ENCODE peak calls at places on chromosomes 6 and 20, in five cellular contexts. One of them, this sample, is unnamed.

GRCh38 chr6:4961322-4962168 is 42.3 kb downstream of the RPP40 start:
- DNase-seq in mucosa of descending colon: no peak
- DNase-seq in aorta: no peak
- DNase-seq in heart left ventricle: no peak
- DNase-seq in HL-60: no peak
- DNase-seq in this sample: no peak

GRCh38 chr6:8644306-8644705 is 209.0 kb upstream of the SLC35B3 start:
- DNase-seq in mucosa of descending colon: no peak
- DNase-seq in aorta: no peak
- DNase-seq in heart left ventricle: no peak
- DNase-seq in HL-60: no peak
- DNase-seq in this sample: no peak

GRCh38 chr6:105178636-105179035 is 1.2 kb downstream of the POPDC3 start:
- DNase-seq in mucosa of descending colon: no peak
- DNase-seq in aorta: no peak
- DNase-seq in heart left ventricle: no peak
- DNase-seq in HL-60: no peak
- DNase-seq in this sample: no peak

GRCh38 chr6:157552171-157552747 is 171.3 kb downstream of the ZDHHC14 start:
- DNase-seq in mucosa of descending colon: no peak
- DNase-seq in aorta: no peak
- DNase-seq in heart left ventricle: no peak
- DNase-seq in HL-60: no peak
- DNase-seq in this sample: no peak

GRCh38 chr20:48733296-48733790 is 94.5 kb downstream of the PREX1 start:
- DNase-seq in mucosa of descending colon: no peak
- DNase-seq in aorta: no peak
- DNase-seq in heart left ventricle: no peak
- DNase-seq in HL-60: no peak
- DNase-seq in this sample: no peak

GRCh38 chr6:165852676-165853075 is 189.6 kb upstream of the PDE10A start:
- DNase-seq in mucosa of descending colon: no peak
- DNase-seq in aorta: no peak
- DNase-seq in heart left ventricle: no peak
- DNase-seq in HL-60: no peak
- DNase-seq in this sample: no peak

GRCh38 chr6:43089874-43090556 is 13.9 kb downstream of the PTK7 start:
- DNase-seq in mucosa of descending colon: no peak
- DNase-seq in aorta: no peak
- DNase-seq in heart left ventricle: no peak
- DNase-seq in HL-60: no peak
- DNase-seq in this sample: no peak

GRCh38 chr6:155524249-155524651 is 68.6 kb upstream of the NOX3 start:
- DNase-seq in mucosa of descending colon: no peak
- DNase-seq in aorta: no peak
- DNase-seq in heart left ventricle: no peak
- DNase-seq in HL-60: no peak
- DNase-seq in this sample: no peak

GRCh38 chr20:59643616-59644061 is 39.3 kb downstream of the PHACTR3 start:
- DNase-seq in mucosa of descending colon: no peak
- DNase-seq in aorta: no peak
- DNase-seq in heart left ventricle: no peak
- DNase-seq in HL-60: no peak
- DNase-seq in this sample: no peak

GRCh38 chr6:35195120-35195780 is 18.5 kb upstream of the SCUBE3 start:
- DNase-seq in mucosa of descending colon: no peak
- DNase-seq in aorta: no peak
- DNase-seq in heart left ventricle: no peak
- DNase-seq in HL-60: no peak
- DNase-seq in this sample: no peak

GRCh38 chr6:170178561-170179477 is 112.1 kb downstream of the DLL1 start:
- DNase-seq in mucosa of descending colon: peak; percentile 60
- DNase-seq in aorta: no peak
- DNase-seq in heart left ventricle: no peak
- DNase-seq in HL-60: no peak
- DNase-seq in this sample: no peak

GRCh38 chr6:51765230-51765629 is 322.2 kb downstream of the PKHD1 start:
- DNase-seq in mucosa of descending colon: no peak
- DNase-seq in aorta: no peak
- DNase-seq in heart left ventricle: no peak
- DNase-seq in HL-60: no peak
- DNase-seq in this sample: no peak

GRCh38 chr6:26199773-26200728 is 112.8 kb downstream of the HFE start:
- DNase-seq in mucosa of descending colon: peak; percentile 75
- DNase-seq in aorta: no peak
- DNase-seq in heart left ventricle: peak; percentile 70
- DNase-seq in HL-60: no peak
- DNase-seq in this sample: no peak

GRCh38 chr20:63740070-63740500 is 509 bp downstream of the SLC2A4RG start:
- DNase-seq in mucosa of descending colon: peak; percentile 78
- DNase-seq in aorta: peak; percentile 73
- DNase-seq in heart left ventricle: peak; percentile 82
- DNase-seq in HL-60: peak; percentile 38
- DNase-seq in this sample: peak; percentile 78

GRCh38 chr6:32967151-32968091 is 973 bp upstream of the BRD2 start:
- DNase-seq in mucosa of descending colon: no peak
- DNase-seq in aorta: no peak
- DNase-seq in heart left ventricle: no peak
- DNase-seq in HL-60: peak; percentile 76
- DNase-seq in this sample: no peak

GRCh38 chr20:32470025-32470861 is 112.1 kb downstream of the ASXL1 start:
- DNase-seq in mucosa of descending colon: peak; percentile 64
- DNase-seq in aorta: no peak
- DNase-seq in heart left ventricle: peak; percentile 81
- DNase-seq in HL-60: peak; percentile 60
- DNase-seq in this sample: no peak

GRCh38 chr6:30497714-30498113 is 8.4 kb downstream of the HLA-E start:
- DNase-seq in mucosa of descending colon: no peak
- DNase-seq in aorta: no peak
- DNase-seq in heart left ventricle: no peak
- DNase-seq in HL-60: no peak
- DNase-seq in this sample: no peak

GRCh38 chr6:14596410-14596809 is 478.8 kb downstream of the CD83 start:
- DNase-seq in mucosa of descending colon: no peak
- DNase-seq in aorta: peak; percentile 59
- DNase-seq in heart left ventricle: no peak
- DNase-seq in HL-60: peak; percentile 96
- DNase-seq in this sample: no peak

GRCh38 chr20:37902504-37903313 is at the start of gene VSTM2L:
- DNase-seq in mucosa of descending colon: no peak
- DNase-seq in aorta: no peak
- DNase-seq in heart left ventricle: no peak
- DNase-seq in HL-60: no peak
- DNase-seq in this sample: no peak

GRCh38 chr20:10476319-10476724 is 41.2 kb downstream of the SLX4IP start:
- DNase-seq in mucosa of descending colon: no peak
- DNase-seq in aorta: no peak
- DNase-seq in heart left ventricle: no peak
- DNase-seq in HL-60: peak; percentile 65
- DNase-seq in this sample: no peak
- H3K4me3 ChIP-seq in mucosa of descending colon: no peak overlapping the region
- H3K4me3 ChIP-seq in aorta: no peak overlapping the region
- H3K4me3 ChIP-seq in heart left ventricle: no peak overlapping the region
- H3K4me3 ChIP-seq in HL-60: no peak overlapping the region
- H3K4me3 ChIP-seq in this sample: no peak overlapping the region

GRCh38 chr6:69816017-69816416 is 19.2 kb upstream of the LMBRD1 start:
- DNase-seq in mucosa of descending colon: no peak
- DNase-seq in aorta: no peak
- DNase-seq in heart left ventricle: no peak
- DNase-seq in HL-60: no peak
- DNase-seq in this sample: no peak

GRCh38 chr6:69817358-69817757 is 20.5 kb upstream of the LMBRD1 start:
- DNase-seq in mucosa of descending colon: no peak
- DNase-seq in aorta: no peak
- DNase-seq in heart left ventricle: no peak
- DNase-seq in HL-60: no peak
- DNase-seq in this sample: no peak

GRCh38 chr6:69819138-69819537 is 22.3 kb upstream of the LMBRD1 start:
- DNase-seq in mucosa of descending colon: no peak
- DNase-seq in aorta: no peak
- DNase-seq in heart left ventricle: no peak
- DNase-seq in HL-60: no peak
- DNase-seq in this sample: no peak

GRCh38 chr6:69818223-69818930 is 21.6 kb upstream of the LMBRD1 start:
- DNase-seq in mucosa of descending colon: no peak
- DNase-seq in aorta: no peak
- DNase-seq in heart left ventricle: no peak
- DNase-seq in HL-60: no peak
- DNase-seq in this sample: no peak

DNA sequence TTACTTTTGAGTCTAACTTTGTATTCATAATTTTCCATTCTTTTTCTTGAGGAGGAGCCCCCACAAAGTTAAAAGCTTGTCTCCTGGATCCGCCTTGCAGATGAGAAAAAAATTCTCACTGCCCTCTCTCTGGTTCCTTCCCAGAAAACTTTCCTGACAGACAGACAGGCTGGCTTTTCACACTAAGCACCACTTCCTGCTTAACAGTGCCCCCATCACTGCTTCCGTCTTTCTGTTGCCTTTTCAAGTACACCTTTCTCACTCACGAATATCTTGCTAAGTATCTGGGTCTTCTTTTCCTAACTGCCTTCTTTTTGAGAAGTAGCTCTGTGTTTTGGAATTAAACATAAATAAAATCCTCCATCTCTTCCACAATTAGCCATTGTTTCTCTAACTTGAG is 19.8 kb upstream of the LMBRD1 start:
- DNase-seq in mucosa of descending colon: no peak
- DNase-seq in aorta: no peak
- DNase-seq in heart left ventricle: no peak
- DNase-seq in HL-60: no peak
- DNase-seq in this sample: no peak
- H3K4me3 ChIP-seq in mucosa of descending colon: no peak overlapping the region
- H3K4me3 ChIP-seq in aorta: no peak overlapping the region
- H3K4me3 ChIP-seq in heart left ventricle: no peak overlapping the region
- H3K4me3 ChIP-seq in HL-60: no peak overlapping the region
- H3K4me3 ChIP-seq in this sample: no peak overlapping the region

GRCh38 chr20:41001497-41001896 is 27.1 kb upstream of the TOP1 start:
- DNase-seq in mucosa of descending colon: no peak
- DNase-seq in aorta: no peak
- DNase-seq in heart left ventricle: no peak
- DNase-seq in HL-60: peak; percentile 12
- DNase-seq in this sample: no peak

GRCh38 chr20:41003143-41003932 is 25.3 kb upstream of the TOP1 start:
- DNase-seq in mucosa of descending colon: peak; percentile 67
- DNase-seq in aorta: peak; percentile 84
- DNase-seq in heart left ventricle: no peak
- DNase-seq in HL-60: peak; percentile 85
- DNase-seq in this sample: no peak

GRCh38 chr20:40999841-41000240 is 28.8 kb upstream of the TOP1 start:
- DNase-seq in mucosa of descending colon: no peak
- DNase-seq in aorta: no peak
- DNase-seq in heart left ventricle: no peak
- DNase-seq in HL-60: no peak
- DNase-seq in this sample: no peak

GRCh38 chr20:41002842-41003142 is 25.8 kb upstream of the TOP1 start:
- DNase-seq in mucosa of descending colon: no peak
- DNase-seq in aorta: no peak
- DNase-seq in heart left ventricle: no peak
- DNase-seq in HL-60: no peak
- DNase-seq in this sample: no peak

DNA sequence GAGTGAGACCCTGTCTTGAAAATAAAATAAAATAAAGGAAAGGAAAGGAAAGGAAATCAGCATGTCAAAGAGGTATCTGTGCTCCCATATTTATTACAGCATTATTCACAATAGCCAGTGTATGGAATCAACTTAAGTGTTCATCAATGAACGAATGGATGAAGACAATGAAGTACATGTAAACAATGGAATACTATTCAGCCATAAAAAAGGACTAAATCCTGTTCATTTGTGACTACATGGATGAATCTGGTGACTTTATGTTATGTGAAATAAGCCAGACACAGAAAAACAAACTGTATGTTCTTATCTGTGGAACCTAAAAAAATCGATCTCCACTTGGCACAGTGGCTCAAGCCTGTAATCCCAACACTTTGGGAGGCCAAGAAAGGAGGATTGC is 28.0 kb upstream of the TOP1 start:
- DNase-seq in mucosa of descending colon: no peak
- DNase-seq in aorta: no peak
- DNase-seq in heart left ventricle: no peak
- DNase-seq in HL-60: no peak
- DNase-seq in this sample: no peak
- H3K4me3 ChIP-seq in mucosa of descending colon: no peak overlapping the region
- H3K4me3 ChIP-seq in aorta: no peak overlapping the region
- H3K4me3 ChIP-seq in heart left ventricle: no peak overlapping the region
- H3K4me3 ChIP-seq in HL-60: no peak overlapping the region
- H3K4me3 ChIP-seq in this sample: no peak overlapping the region

DNA sequence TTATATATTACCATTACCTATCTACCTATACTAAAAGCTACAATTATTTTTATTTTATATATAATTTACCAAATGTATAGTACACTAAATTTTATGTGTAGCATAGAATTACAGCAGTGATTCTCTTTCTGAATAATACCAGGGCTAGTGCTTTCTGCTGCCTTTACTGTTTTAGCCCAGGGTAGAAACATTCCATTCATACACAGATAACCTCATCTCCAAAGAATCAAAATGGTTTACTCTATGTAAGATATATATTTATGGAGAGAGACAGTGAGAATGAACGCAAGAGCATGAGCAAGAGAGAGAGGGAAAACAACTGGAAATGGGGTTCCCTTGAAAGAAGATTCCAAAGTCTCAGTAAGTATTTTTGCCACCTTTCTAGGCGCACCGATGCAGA is 56.3 kb upstream of the ATXN1 start:
- DNase-seq in mucosa of descending colon: no peak
- DNase-seq in aorta: no peak
- DNase-seq in heart left ventricle: no peak
- DNase-seq in HL-60: no peak
- DNase-seq in this sample: no peak
- H3K4me3 ChIP-seq in mucosa of descending colon: no peak overlapping the region
- H3K4me3 ChIP-seq in aorta: no peak overlapping the region
- H3K4me3 ChIP-seq in heart left ventricle: no peak overlapping the region
- H3K4me3 ChIP-seq in HL-60: no peak overlapping the region
- H3K4me3 ChIP-seq in this sample: no peak overlapping the region